ENCODE peak calls at places on chromosome 1, in four cellular contexts. P, K, R and D are unnamed samples. For H3K4me1, the result is how much of the 10 kb centered on the place peaks cover.

GRCh38 chr1:33586111-33586510 is 113.7 kb downstream of the ZSCAN20 start:
- DNase-seq in R (no peak), K (no peak), P (no peak), D (no peak)

GRCh38 chr1:154433161-154433681 is 28.1 kb downstream of the IL6R start:
- DNase-seq in K (no peak), P (no peak), R (no peak), D (no peak)

GRCh38 chr1:108016451-108016920 is 51.5 kb upstream of the VAV3 start:
- DNase-seq in R (no peak), P (no peak), K (no peak), D (no peak)

GRCh38 chr1:162062542-162063015 is 6.9 kb upstream of the NOS1AP start:
- DNase-seq in P (peak), R (no peak), K (peak), D (no peak)

GRCh38 chr1:192539450-192540132 is 36.0 kb upstream of the RGS1 start:
- DNase-seq in K (peak), P (peak), R (no peak), D (peak)

GRCh38 chr1:247448107-247448778 is 9.7 kb downstream of the OR2B11 start:
- DNase-seq in P (peak), R (peak), K (peak), D (peak)

GRCh38 chr1:161207173-161207572 is 5.0 kb downstream of the NDUFS2 start:
- DNase-seq in R (no peak), K (no peak), P (peak), D (no peak)

GRCh38 chr1:24683713-24684162 is 40.6 kb downstream of the SRRM1 start:
- DNase-seq in K (no peak), P (peak), R (no peak), D (no peak)

GRCh38 chr1:67855944-67856343 is 22.7 kb upstream of the GNG12 start:
- DNase-seq in R (no peak), P (no peak), K (no peak), D (no peak)

GRCh38 chr1:19067912-19068638 is 111.6 kb upstream of the IFFO2 start:
- DNase-seq in P (no peak), K (no peak), R (no peak), D (no peak)
- H3K4me1 ChIP-seq in P (under half), K (under half), R (under half), D (under half)

GRCh38 chr1:36239941-36240637 is 15.8 kb downstream of the THRAP3 start:
- DNase-seq in R (no peak), P (no peak), K (peak), D (no peak)
- H3K4me1 ChIP-seq in R (under half), P (under half), K (under half), D (under half)

GRCh38 chr1:117010310-117010969 is 8.9 kb downstream of the CD101 start:
- DNase-seq in P (no peak), R (no peak), K (peak), D (no peak)
- H3K4me1 ChIP-seq in P (under half), R (under half), K (under half), D (under half)

GRCh38 chr1:221670081-221670480 is 71.8 kb downstream of the DUSP10 start:
- DNase-seq in K (no peak), R (no peak), P (no peak), D (no peak)
- H3K4me1 ChIP-seq in K (under half), R (under half), P (under half), D (under half)

GRCh38 chr1:113931456-113931855 is 2.3 kb downstream of the HIPK1 start:
- DNase-seq in K (no peak), R (no peak), P (no peak), D (no peak)
- H3K4me1 ChIP-seq in K (under half), R (under half), P (under half), D (under half)